ENCODE peak calls at places on chromosomes 7 and 10, in four cellular contexts. D is fibroblast of lung; E is CD8-positive, alpha-beta memory T cell; Z is heart right ventricle. O is an unnamed sample.

GRCh38 chr7:42624471-42624870 is 287.4 kb downstream of the C7orf25 start:
- DNase-seq in D (peak), Z (no peak), E (no peak), O (no peak)

GRCh38 chr7:116955340-116955739 is 2.0 kb downstream of the ST7 start:
- DNase-seq in E (no peak), Z (no peak), D (no peak), O (no peak)

GRCh38 chr7:103532955-103533354 is 86.9 kb upstream of the SLC26A5 start:
- DNase-seq in E (no peak), Z (no peak), D (no peak), O (no peak)

GRCh38 chr10:22429146-22429545 is 83.8 kb downstream of the SPAG6 start:
- DNase-seq in D (no peak), E (no peak), Z (no peak), O (peak)

GRCh38 chr10:126373137-126373536 is 15.1 kb downstream of the ADAM12 start:
- DNase-seq in D (peak), E (no peak), Z (no peak), O (no peak)

GRCh38 chr7:31948041-31948440 is 122.2 kb downstream of the PDE1C start:
- DNase-seq in Z (no peak), D (peak), E (no peak), O (no peak)

GRCh38 chr7:151179946-151180345 is 7.1 kb downstream of the ASB10 start:
- DNase-seq in E (no peak), D (no peak), Z (no peak), O (no peak)

GRCh38 chr7:26440993-26441636 is 149.5 kb downstream of the SNX10 start:
- DNase-seq in Z (no peak), E (no peak), D (no peak), O (no peak)

GRCh38 chr7:148852272-148852671 is 31.8 kb downstream of the EZH2 start:
- DNase-seq in D (no peak), Z (no peak), E (no peak), O (no peak)

GRCh38 chr10:131855763-131856401 is 44.9 kb upstream of the PPP2R2D start:
- DNase-seq in D (no peak), E (no peak), Z (no peak), O (peak)

GRCh38 chr7:50664461-50664922 is 99.3 kb upstream of the DDC start:
- DNase-seq in D (peak), E (no peak), Z (no peak), O (no peak)

GRCh38 chr10:79926037-79926436 is 22.9 kb downstream of the SFTPD start:
- DNase-seq in D (no peak), Z (no peak), E (no peak), O (no peak)

GRCh38 chr7:158392251-158392650 is 195.4 kb downstream of the PTPRN2 start:
- DNase-seq in D (no peak), E (no peak), Z (no peak), O (no peak)

GRCh38 chr10:129932996-129933395 is 31.1 kb downstream of the EBF3 start:
- DNase-seq in D (no peak), Z (no peak), E (no peak), O (no peak)

GRCh38 chr7:95828824-95829428 is 56.6 kb downstream of the DYNC1I1 start:
- DNase-seq in E (no peak), D (no peak), Z (no peak), O (peak)

GRCh38 chr7:70134029-70134445 is 535.8 kb downstream of the AUTS2 start:
- DNase-seq in D (no peak), Z (no peak), E (no peak), O (no peak)

GRCh38 chr7:133056370-133057238 is 25.3 kb downstream of the CHCHD3 start:
- DNase-seq in Z (no peak), E (no peak), D (no peak), O (no peak)

GRCh38 chr7:132424821-132425739 is 151.2 kb downstream of the PLXNA4 start:
- DNase-seq in D (no peak), Z (no peak), E (no peak), O (no peak)

GRCh38 chr10:7889947-7890542 is 71.7 kb downstream of the TAF3 start:
- DNase-seq in Z (no peak), D (no peak), E (no peak), O (no peak)

GRCh38 chr7:150909192-150909591 is 56.9 kb downstream of the AOC1 start:
- DNase-seq in E (peak), Z (no peak), D (no peak), O (no peak)

GRCh38 chr7:102306916-102307677 is 20.4 kb downstream of the SH2B2 start:
- DNase-seq in E (no peak), Z (peak), D (peak), O (peak)

GRCh38 chr10:112827091-112827490 is 123.0 kb upstream of the TCF7L2 start:
- DNase-seq in Z (no peak), E (no peak), D (no peak), O (no peak)

GRCh38 chr10:83585686-83586085 is 553.6 kb upstream of the GHITM start:
- DNase-seq in E (no peak), Z (no peak), D (no peak), O (no peak)

GRCh38 chr10:3764626-3765375 is 20.2 kb downstream of the KLF6 start:
- DNase-seq in Z (no peak), D (no peak), E (peak), O (no peak)

GRCh38 chr7:38330861-38331709 is 57.6 kb upstream of the TARP start:
- DNase-seq in E (no peak), Z (no peak), D (no peak), O (no peak)

GRCh38 chr7:148021507-148022045 is 569.0 kb upstream of the C7orf33 start:
- DNase-seq in Z (no peak), E (no peak), D (no peak), O (no peak)

GRCh38 chr7:148060724-148061123 is 529.8 kb upstream of the C7orf33 start:
- DNase-seq in Z (no peak), E (no peak), D (no peak), O (no peak)

GRCh38 chr7:17095001-17095574 is 203.4 kb upstream of the AHR start:
- DNase-seq in E (no peak), Z (no peak), D (no peak), O (no peak)

GRCh38 chr7:20158684-20159083 is 58.5 kb downstream of the MACC1 start:
- DNase-seq in E (no peak), Z (no peak), D (peak), O (no peak)

GRCh38 chr10:131703527-131703926 is 197.3 kb upstream of the PPP2R2D start:
- DNase-seq in E (no peak), D (no peak), Z (no peak), O (peak)

GRCh38 chr10:14889318-14889717 is 10.7 kb downstream of the SUV39H2 start:
- DNase-seq in Z (no peak), E (no peak), D (peak), O (no peak)

GRCh38 chr10:5614081-5614721 is 52.2 kb downstream of the ASB13 start:
- DNase-seq in D (peak), E (no peak), Z (no peak), O (no peak)

DNA sequence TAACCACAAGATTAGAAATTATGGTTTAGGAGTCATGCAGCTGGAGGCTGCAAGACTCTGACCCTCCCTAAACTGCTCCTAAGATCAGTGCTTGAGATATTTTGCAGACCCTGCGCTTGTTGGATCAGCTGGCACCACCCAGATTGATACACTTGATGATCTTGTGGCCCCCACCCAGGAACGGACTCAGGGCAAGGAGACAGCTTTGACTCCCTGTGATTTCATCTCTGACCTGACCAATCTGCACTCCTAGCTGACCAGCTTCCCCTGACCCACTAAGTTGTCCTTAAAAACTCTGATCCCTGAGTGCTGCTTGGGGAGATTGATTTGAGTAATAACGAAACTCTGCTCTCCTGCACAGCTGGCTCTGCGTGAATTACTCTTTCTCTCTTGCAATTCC is 8.0 kb upstream of the RAB18 start:
- DNase-seq in E (no peak), D (no peak), Z (no peak), O (no peak)
- H3K27ac ChIP-seq in E (no peak), D (no peak), Z (no peak), O (no peak)

GRCh38 chr7:55570218-55570873 is 2.0 kb downstream of the VOPP1 start:
- DNase-seq in D (no peak), Z (no peak), E (no peak), O (no peak)
- H3K27ac ChIP-seq in D (no peak), Z (peak), E (peak), O (peak)

GRCh38 chr10:77637986-77638765 is 568 bp upstream of the KCNMA1 start:
- DNase-seq in D (peak), Z (no peak), E (no peak), O (peak)
- H3K27ac ChIP-seq in D (no peak), Z (no peak), E (no peak), O (no peak)

DNA sequence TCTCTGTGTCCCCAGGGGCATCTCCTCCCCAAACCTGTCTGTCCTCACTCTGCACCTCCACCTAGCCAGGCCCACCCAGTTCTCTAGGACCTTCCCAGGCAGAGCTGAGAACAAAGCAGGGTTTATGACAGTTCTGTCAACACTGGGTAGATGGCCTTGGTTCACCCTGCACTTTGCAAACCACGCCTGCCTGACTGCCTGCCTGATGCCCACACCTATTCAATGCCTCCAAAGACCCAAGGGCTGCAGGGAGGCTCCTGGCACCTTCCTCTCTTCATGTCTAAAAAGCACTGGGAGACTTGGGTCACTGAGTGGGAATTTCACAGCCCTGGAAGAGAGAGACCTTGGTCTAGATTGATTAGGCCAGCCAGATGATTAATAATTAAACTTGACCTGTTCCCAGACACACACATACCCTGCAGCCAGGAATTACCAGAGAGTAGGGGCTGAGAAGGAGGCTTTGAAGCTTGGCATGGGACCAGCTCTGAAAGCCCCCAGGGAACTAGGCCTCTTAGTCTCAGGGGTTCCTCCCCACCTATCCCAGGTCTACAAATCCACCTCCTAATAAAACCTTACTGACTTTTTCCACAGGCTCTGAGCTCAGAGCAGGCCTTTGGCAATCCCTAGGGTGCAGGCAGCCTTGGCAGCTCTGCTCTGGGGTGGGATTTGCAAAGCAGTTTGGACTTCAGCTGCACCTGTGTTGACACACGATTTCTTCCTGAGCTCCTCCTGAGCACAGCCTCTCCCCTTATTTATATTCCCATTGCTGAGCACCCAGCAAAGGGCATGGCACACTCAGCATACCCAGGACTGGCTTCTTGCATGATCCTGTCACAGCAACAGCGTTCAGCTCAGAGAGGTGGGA is 25.7 kb upstream of the PDCD4 start:
- DNase-seq in Z (no peak), D (no peak), E (no peak), O (no peak)
- H3K27ac ChIP-seq in Z (no peak), D (no peak), E (no peak), O (no peak)

GRCh38 chr10:34811968-34812514 is 3.1 kb downstream of the PARD3 start:
- DNase-seq in E (no peak), D (peak), Z (no peak), O (no peak)

GRCh38 chr10:34812771-34813170 is 2.3 kb downstream of the PARD3 start:
- DNase-seq in E (no peak), D (no peak), Z (no peak), O (no peak)

GRCh38 chr10:34815174-34816066 is at the start of gene PARD3:
- DNase-seq in Z (peak), D (peak), E (no peak), O (peak)

GRCh38 chr10:34814228-34815173 is 595 bp downstream of the PARD3 start:
- DNase-seq in E (no peak), Z (peak), D (peak), O (peak)

DNA sequence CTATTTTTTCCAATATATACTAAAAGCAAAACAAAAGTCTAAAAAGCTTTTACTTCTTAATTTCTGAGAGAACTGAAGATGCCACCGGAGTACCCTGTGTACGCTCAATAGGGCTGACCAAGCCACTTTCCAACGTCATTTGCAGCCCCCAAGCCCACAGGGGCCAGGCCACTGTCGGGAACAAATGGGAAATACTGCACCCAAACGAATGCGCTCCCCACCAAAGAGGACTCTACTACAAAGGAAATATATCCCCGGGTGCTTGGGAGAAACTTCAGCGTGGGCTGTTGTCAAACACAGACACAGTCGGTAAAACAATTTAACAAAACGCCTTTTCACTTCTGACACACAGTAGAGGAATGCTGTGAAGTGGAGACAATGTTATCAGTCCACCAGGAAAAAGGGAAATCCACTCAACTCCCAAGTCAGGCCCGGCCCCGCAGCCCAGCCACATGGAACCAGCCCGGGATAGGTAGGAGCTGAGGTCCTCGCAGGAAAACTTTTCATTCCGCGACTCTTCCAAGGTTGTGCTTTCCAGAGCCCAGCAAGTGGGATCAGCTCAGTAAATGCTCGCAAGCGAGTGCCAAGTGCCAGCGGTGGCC is 1.4 kb downstream of the PARD3 start:
- DNase-seq in D (peak), Z (peak), E (no peak), O (peak)
- H3K27ac ChIP-seq in D (peak), Z (peak), E (no peak), O (peak)

DNA sequence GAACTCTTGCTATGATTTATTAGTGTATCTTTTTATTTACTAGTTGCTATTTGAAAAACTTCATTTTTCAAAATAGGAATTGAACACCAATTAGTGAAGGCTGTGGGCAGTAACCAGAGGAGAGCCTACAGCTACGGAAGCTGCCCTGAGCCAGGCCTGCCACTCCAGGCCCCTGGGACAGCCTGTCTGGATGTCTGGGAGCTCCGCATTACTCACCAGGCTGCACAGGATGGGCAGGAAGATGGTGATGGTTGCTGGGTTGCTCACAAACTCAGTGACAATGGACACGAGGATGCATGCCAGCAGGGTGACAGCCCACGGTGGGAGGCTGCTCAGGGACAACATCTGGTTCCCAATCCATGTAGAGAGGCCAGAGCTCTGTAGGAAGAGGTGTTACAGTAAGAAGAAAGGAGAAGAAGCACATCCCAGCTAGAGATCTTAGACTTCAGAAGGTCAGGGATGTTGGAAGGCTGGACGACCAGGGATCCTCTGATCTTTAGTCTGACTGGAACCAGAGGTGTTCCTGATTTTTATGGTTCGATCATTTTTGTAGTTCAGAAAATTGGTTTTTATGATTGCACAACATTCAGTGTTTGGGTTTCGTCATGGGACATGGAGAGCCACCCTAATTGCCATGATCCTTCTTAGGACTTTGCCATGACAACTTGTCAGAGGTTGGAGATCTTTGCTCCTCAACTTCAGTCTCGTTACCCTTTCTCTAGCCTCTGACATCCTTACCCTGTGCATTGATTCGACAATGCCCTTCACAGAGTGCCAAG is 23.2 kb downstream of the STMP1 start:
- DNase-seq in Z (no peak), E (no peak), D (no peak), O (no peak)
- H3K27ac ChIP-seq in Z (no peak), E (no peak), D (no peak), O (no peak)

DNA sequence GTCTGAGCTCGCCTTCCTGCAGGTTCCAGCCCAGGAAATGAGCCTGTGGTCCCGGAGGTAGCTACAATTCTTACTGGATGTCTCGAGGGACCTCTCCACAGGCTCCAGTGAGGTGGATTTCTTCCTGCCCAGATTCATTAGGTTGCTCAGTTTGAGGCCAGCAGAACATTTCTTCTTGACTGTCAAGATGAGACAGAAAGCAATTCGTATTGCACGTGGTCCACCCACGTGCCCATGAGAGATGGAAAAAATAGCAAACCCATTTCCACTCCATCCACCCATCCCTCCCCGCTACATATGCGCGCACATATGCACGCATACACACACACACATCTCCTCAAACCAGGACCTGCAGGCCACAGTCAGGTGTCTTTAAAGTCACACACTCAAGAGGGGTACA is 68.7 kb downstream of the VWA2 start:
- DNase-seq in D (no peak), E (no peak), Z (no peak), O (no peak)
- H3K27ac ChIP-seq in D (no peak), E (no peak), Z (no peak), O (no peak)

O was measured in SJSA1.